ENCODE peak calls at places on chromosomes 7 and 10, in seven cellular contexts. One of them, this sample, is unnamed.

GRCh38 chr7:107035446-107035845 is 9.1 kb upstream of the PRKAR2B start:
- DNase-seq in WTC11: no peak
- DNase-seq in HCEC 1CT: peak
- DNase-seq in posterior cingulate gyrus: no peak
- DNase-seq in T-helper 1 cell: no peak
- DNase-seq in NCI-H1092: no peak
- DNase-seq in activated CD8-positive, alpha-beta T cell treated with anti-CD3 and anti-CD28 coated beads, Interleukin-2, amount 10 ng/mL, durations not matched to agents 7 days and 5 days: no peak
- DNase-seq in this sample: no peak

GRCh38 chr7:98994046-98994944 is 116.0 kb downstream of the TRRAP start:
- DNase-seq in posterior cingulate gyrus: no peak
- DNase-seq in WTC11: no peak
- DNase-seq in HCEC 1CT: no peak
- DNase-seq in activated CD8-positive, alpha-beta T cell treated with anti-CD3 and anti-CD28 coated beads, Interleukin-2, amount 10 ng/mL, durations not matched to agents 7 days and 5 days: no peak
- DNase-seq in NCI-H1092: no peak
- DNase-seq in T-helper 1 cell: no peak
- DNase-seq in this sample: no peak

GRCh38 chr10:72336259-72337038 is 18.3 kb downstream of the DNAJB12 start:
- DNase-seq in HCEC 1CT: no peak
- DNase-seq in T-helper 1 cell: no peak
- DNase-seq in activated CD8-positive, alpha-beta T cell treated with anti-CD3 and anti-CD28 coated beads, Interleukin-2, amount 10 ng/mL, durations not matched to agents 7 days and 5 days: no peak
- DNase-seq in posterior cingulate gyrus: no peak
- DNase-seq in WTC11: no peak
- DNase-seq in NCI-H1092: no peak
- DNase-seq in this sample: no peak

GRCh38 chr7:107581387-107582013 is 1.5 kb downstream of the BCAP29 start:
- DNase-seq in NCI-H1092: no peak
- DNase-seq in activated CD8-positive, alpha-beta T cell treated with anti-CD3 and anti-CD28 coated beads, Interleukin-2, amount 10 ng/mL, durations not matched to agents 7 days and 5 days: no peak
- DNase-seq in posterior cingulate gyrus: no peak
- DNase-seq in HCEC 1CT: no peak
- DNase-seq in T-helper 1 cell: no peak
- DNase-seq in WTC11: no peak
- DNase-seq in this sample: no peak

GRCh38 chr7:135367114-135367513 is 133.5 kb downstream of the STRA8 start:
- DNase-seq in WTC11: no peak
- DNase-seq in posterior cingulate gyrus: no peak
- DNase-seq in HCEC 1CT: no peak
- DNase-seq in T-helper 1 cell: no peak
- DNase-seq in NCI-H1092: no peak
- DNase-seq in activated CD8-positive, alpha-beta T cell treated with anti-CD3 and anti-CD28 coated beads, Interleukin-2, amount 10 ng/mL, durations not matched to agents 7 days and 5 days: no peak
- DNase-seq in this sample: no peak

GRCh38 chr7:12712236-12712635 is 24.8 kb downstream of the ARL4A start:
- DNase-seq in T-helper 1 cell: no peak
- DNase-seq in activated CD8-positive, alpha-beta T cell treated with anti-CD3 and anti-CD28 coated beads, Interleukin-2, amount 10 ng/mL, durations not matched to agents 7 days and 5 days: no peak
- DNase-seq in WTC11: no peak
- DNase-seq in HCEC 1CT: no peak
- DNase-seq in posterior cingulate gyrus: no peak
- DNase-seq in NCI-H1092: no peak
- DNase-seq in this sample: no peak

GRCh38 chr7:156949541-156950380 is at the start of gene NOM1:
- DNase-seq in T-helper 1 cell: peak
- DNase-seq in HCEC 1CT: peak
- DNase-seq in NCI-H1092: peak
- DNase-seq in WTC11: peak
- DNase-seq in posterior cingulate gyrus: peak
- DNase-seq in activated CD8-positive, alpha-beta T cell treated with anti-CD3 and anti-CD28 coated beads, Interleukin-2, amount 10 ng/mL, durations not matched to agents 7 days and 5 days: peak
- DNase-seq in this sample: peak

GRCh38 chr10:119596537-119597404 is at the start of gene TIAL1:
- DNase-seq in T-helper 1 cell: peak
- DNase-seq in HCEC 1CT: peak
- DNase-seq in WTC11: peak
- DNase-seq in activated CD8-positive, alpha-beta T cell treated with anti-CD3 and anti-CD28 coated beads, Interleukin-2, amount 10 ng/mL, durations not matched to agents 7 days and 5 days: peak
- DNase-seq in posterior cingulate gyrus: peak
- DNase-seq in NCI-H1092: peak
- DNase-seq in this sample: peak

GRCh38 chr10:102620615-102621417 is 23.5 kb upstream of the TRIM8 start:
- DNase-seq in NCI-H1092: no peak
- DNase-seq in activated CD8-positive, alpha-beta T cell treated with anti-CD3 and anti-CD28 coated beads, Interleukin-2, amount 10 ng/mL, durations not matched to agents 7 days and 5 days: no peak
- DNase-seq in posterior cingulate gyrus: no peak
- DNase-seq in T-helper 1 cell: no peak
- DNase-seq in WTC11: no peak
- DNase-seq in HCEC 1CT: no peak
- DNase-seq in this sample: no peak

GRCh38 chr7:98760201-98760651 is 109.6 kb downstream of the TMEM130 start:
- DNase-seq in HCEC 1CT: peak
- DNase-seq in T-helper 1 cell: no peak
- DNase-seq in NCI-H1092: no peak
- DNase-seq in posterior cingulate gyrus: no peak
- DNase-seq in WTC11: no peak
- DNase-seq in activated CD8-positive, alpha-beta T cell treated with anti-CD3 and anti-CD28 coated beads, Interleukin-2, amount 10 ng/mL, durations not matched to agents 7 days and 5 days: no peak
- DNase-seq in this sample: no peak

GRCh38 chr10:133379152-133379800 is at the start of gene PAOX:
- DNase-seq in HCEC 1CT: peak
- DNase-seq in NCI-H1092: no peak
- DNase-seq in WTC11: peak
- DNase-seq in T-helper 1 cell: peak
- DNase-seq in activated CD8-positive, alpha-beta T cell treated with anti-CD3 and anti-CD28 coated beads, Interleukin-2, amount 10 ng/mL, durations not matched to agents 7 days and 5 days: peak
- DNase-seq in posterior cingulate gyrus: peak
- DNase-seq in this sample: no peak

GRCh38 chr10:1120761-1121160 is 64.6 kb downstream of the WDR37 start:
- DNase-seq in NCI-H1092: no peak
- DNase-seq in activated CD8-positive, alpha-beta T cell treated with anti-CD3 and anti-CD28 coated beads, Interleukin-2, amount 10 ng/mL, durations not matched to agents 7 days and 5 days: no peak
- DNase-seq in WTC11: no peak
- DNase-seq in posterior cingulate gyrus: no peak
- DNase-seq in T-helper 1 cell: no peak
- DNase-seq in HCEC 1CT: no peak
- DNase-seq in this sample: no peak

GRCh38 chr10:124231188-124232135 is 138.1 kb upstream of the CHST15 start:
- DNase-seq in activated CD8-positive, alpha-beta T cell treated with anti-CD3 and anti-CD28 coated beads, Interleukin-2, amount 10 ng/mL, durations not matched to agents 7 days and 5 days: peak
- DNase-seq in WTC11: no peak
- DNase-seq in posterior cingulate gyrus: no peak
- DNase-seq in NCI-H1092: no peak
- DNase-seq in HCEC 1CT: no peak
- DNase-seq in T-helper 1 cell: peak
- DNase-seq in this sample: no peak

GRCh38 chr10:117590516-117590915 is 48.0 kb downstream of the EMX2 start:
- DNase-seq in WTC11: no peak
- DNase-seq in activated CD8-positive, alpha-beta T cell treated with anti-CD3 and anti-CD28 coated beads, Interleukin-2, amount 10 ng/mL, durations not matched to agents 7 days and 5 days: no peak
- DNase-seq in HCEC 1CT: no peak
- DNase-seq in NCI-H1092: no peak
- DNase-seq in T-helper 1 cell: no peak
- DNase-seq in posterior cingulate gyrus: no peak
- DNase-seq in this sample: no peak

GRCh38 chr7:48424731-48425130 is 253.5 kb downstream of the ABCA13 start:
- DNase-seq in HCEC 1CT: peak
- DNase-seq in T-helper 1 cell: no peak
- DNase-seq in WTC11: peak
- DNase-seq in posterior cingulate gyrus: no peak
- DNase-seq in NCI-H1092: peak
- DNase-seq in activated CD8-positive, alpha-beta T cell treated with anti-CD3 and anti-CD28 coated beads, Interleukin-2, amount 10 ng/mL, durations not matched to agents 7 days and 5 days: peak
- DNase-seq in this sample: no peak

GRCh38 chr7:159036916-159037605 is 107.6 kb downstream of the VIPR2 start:
- DNase-seq in WTC11: no peak
- DNase-seq in activated CD8-positive, alpha-beta T cell treated with anti-CD3 and anti-CD28 coated beads, Interleukin-2, amount 10 ng/mL, durations not matched to agents 7 days and 5 days: no peak
- DNase-seq in T-helper 1 cell: no peak
- DNase-seq in NCI-H1092: no peak
- DNase-seq in HCEC 1CT: no peak
- DNase-seq in posterior cingulate gyrus: no peak
- DNase-seq in this sample: peak

GRCh38 chr7:38186593-38187314 is 8.7 kb downstream of the STARD3NL start:
- DNase-seq in NCI-H1092: no peak
- DNase-seq in T-helper 1 cell: no peak
- DNase-seq in activated CD8-positive, alpha-beta T cell treated with anti-CD3 and anti-CD28 coated beads, Interleukin-2, amount 10 ng/mL, durations not matched to agents 7 days and 5 days: no peak
- DNase-seq in posterior cingulate gyrus: no peak
- DNase-seq in WTC11: no peak
- DNase-seq in HCEC 1CT: peak
- DNase-seq in this sample: no peak

This sample was measured in NCI-H2107.